ENCODE peak calls at places on chromosomes 2 and 18, in eight cellular contexts. W, N, P, S, B, H, U and Z are unnamed samples.

GRCh38 chr2:3001595-3002184 is 375.9 kb downstream of the EIPR1 start:
- DNase-seq in H (no peak), S (no peak), W (no peak), B (no peak), N (no peak), U (no peak), P (no peak), Z (no peak)

GRCh38 chr2:190996338-190996946 is 17.5 kb downstream of the STAT1 start:
- DNase-seq in H (no peak), P (peak; percentile 33), B (no peak), S (no peak), W (peak; percentile 19), N (no peak), U (no peak), Z (no peak)

GRCh38 chr18:26133652-26134051 is at the start of gene PSMA8:
- DNase-seq in U (no peak), W (peak; percentile 17), S (no peak), B (peak; percentile 34), N (no peak), H (peak; percentile 34), P (no peak), Z (no peak)

GRCh38 chr2:217066510-217067270 is 206.8 kb upstream of the TNP1 start:
- DNase-seq in H (no peak), U (no peak), S (no peak), N (no peak), W (peak; percentile 11), P (no peak), B (no peak), Z (no peak)

GRCh38 chr2:45412754-45413379 is 198.2 kb downstream of the SRBD1 start:
- DNase-seq in W (no peak), H (no peak), B (no peak), P (no peak), S (no peak), U (no peak), N (no peak), Z (peak; percentile 46)

GRCh38 chr2:171763602-171764001 is 76.3 kb downstream of the DYNC1I2 start:
- DNase-seq in S (no peak), B (no peak), U (no peak), W (no peak), P (peak; percentile 60), N (no peak), H (no peak), Z (no peak)

GRCh38 chr18:5601188-5601624 is 57.4 kb upstream of the EPB41L3 start:
- DNase-seq in W (peak; percentile 15), B (no peak), N (no peak), H (no peak), S (no peak), U (no peak), P (no peak), Z (no peak)

GRCh38 chr2:62705859-62706720 is 577 bp downstream of the EHBP1 start:
- DNase-seq in U (no peak), B (no peak), S (peak; percentile 86), P (peak; percentile 54), H (no peak), N (peak; percentile 49), W (peak; percentile 72), Z (no peak)

GRCh38 chr2:208573559-208573958 is 167.0 kb downstream of the PTH2R start:
- DNase-seq in P (no peak), B (no peak), S (no peak), N (no peak), U (no peak), W (peak; percentile 17), H (no peak), Z (no peak)

GRCh38 chr2:205025580-205026240 is 480.4 kb downstream of the PARD3B start:
- DNase-seq in P (peak; percentile 4), B (no peak), H (no peak), S (no peak), W (no peak), U (no peak), N (no peak), Z (no peak)

GRCh38 chr2:150125708-150126107 is 361.8 kb downstream of the RND3 start:
- DNase-seq in W (no peak), S (no peak), N (no peak), U (peak; percentile 71), P (peak; percentile 76), H (no peak), B (no peak), Z (peak; percentile 53)

GRCh38 chr2:136008205-136008865 is 22.9 kb upstream of the DARS1 start:
- DNase-seq in S (peak; percentile 91), U (no peak), P (no peak), H (no peak), B (peak; percentile 45), W (peak; percentile 30), N (peak; percentile 52), Z (no peak)

GRCh38 chr2:18078206-18078605 is 199.7 kb downstream of the KCNS3 start:
- DNase-seq in S (no peak), U (no peak), B (no peak), W (no peak), H (no peak), N (no peak), P (no peak), Z (no peak)

GRCh38 chr2:85076618-85077274 is 56.4 kb upstream of the TCF7L1 start:
- DNase-seq in N (no peak), P (no peak), H (no peak), S (no peak), B (no peak), U (no peak), W (no peak), Z (no peak)

GRCh38 chr18:35178260-35178659 is 62.6 kb upstream of the ZNF397 start:
- DNase-seq in U (peak; percentile 8), N (no peak), P (peak; percentile 91), W (no peak), B (no peak), H (no peak), S (no peak), Z (no peak)

GRCh38 chr2:208265371-208265806 is 666 bp upstream of the PIKFYVE start:
- DNase-seq in B (peak; percentile 34), N (no peak), S (no peak), H (no peak), P (no peak), U (no peak), W (peak; percentile 40), Z (no peak)